ENCODE peak calls at places on chromosomes 12 and 14, in nine cellular contexts. I is activated gamma-delta T cell treated with anti-CD3 and anti-CD28 coated beads, Interleukin-2, amount 50 U/mL, for 16 hours; B is naive thymus-derived CD8-positive, alpha-beta T cell; X is RWPE1; U is left cardiac atrium; Z is NCI-H460; G is heart right ventricle; N is CD8-positive, alpha-beta memory T cell; T is CD8-positive, alpha-beta T cell. V is an unnamed sample.

GRCh38 chr14:89252887-89253532 is 164.0 kb downstream of the FOXN3 start:
- DNase-seq in I (no peak), B (no peak), X (no peak), U (no peak), Z (no peak), G (no peak), N (no peak), T (no peak), V (no peak)

GRCh38 chr12:49866859-49867579 is 24.1 kb upstream of the BCDIN3D start:
- DNase-seq in I (peak; percentile 62), B (peak; percentile 73), X (peak; percentile 84), U (peak; percentile 78), Z (peak; percentile 76), G (peak; percentile 77), N (peak; percentile 79), T (peak; percentile 54), V (peak; percentile 90)

GRCh38 chr14:60863251-60863650 is 117.6 kb downstream of the TRMT5 start:
- DNase-seq in I (no peak), B (no peak), X (no peak), U (no peak), Z (no peak), G (no peak), N (no peak), T (no peak), V (no peak)

GRCh38 chr12:5718680-5719079 is 226.4 kb downstream of the ANO2 start:
- DNase-seq in I (no peak), B (no peak), X (no peak), U (peak; percentile 62), Z (no peak), G (peak; percentile 45), N (no peak), T (no peak), V (peak; percentile 41)

GRCh38 chr12:39846971-39847661 is 227.5 kb upstream of the ABCD2 start:
- DNase-seq in I (no peak), B (no peak), X (no peak), U (no peak), Z (no peak), G (no peak), N (no peak), T (no peak), V (peak; percentile 50)

GRCh38 chr14:46571970-46572369 is 79.6 kb downstream of the RPL10L start:
- DNase-seq in I (no peak), B (no peak), X (peak; percentile 42), U (no peak), Z (peak; percentile 23), G (no peak), N (no peak), T (no peak), V (no peak)

GRCh38 chr12:18969512-18969911 is 160.0 kb upstream of the PLEKHA5 start:
- DNase-seq in I (no peak), B (no peak), X (no peak), U (no peak), Z (no peak), G (no peak), N (no peak), T (no peak), V (no peak)

GRCh38 chr12:52380271-52380694 is 5.2 kb downstream of the KRT84 start:
- DNase-seq in I (no peak), B (no peak), X (no peak), U (no peak), Z (peak; percentile 20), G (no peak), N (no peak), T (no peak), V (peak; percentile 73)

GRCh38 chr14:50272498-50272897 is 39.5 kb downstream of the L2HGDH start:
- DNase-seq in I (no peak), B (no peak), X (no peak), U (no peak), Z (no peak), G (no peak), N (no peak), T (no peak), V (no peak)

GRCh38 chr12:20807192-20808080 is 3.1 kb upstream of the SLCO1B3 start:
- DNase-seq in I (no peak), B (no peak), X (no peak), U (no peak), Z (no peak), G (no peak), N (no peak), T (no peak), V (no peak)

GRCh38 chr12:115160290-115161108 is 476.5 kb upstream of the TBX3 start:
- DNase-seq in I (no peak), B (no peak), X (no peak), U (no peak), Z (no peak), G (no peak), N (no peak), T (no peak), V (no peak)

GRCh38 chr12:48923117-48923516 is 2.2 kb downstream of the FKBP11 start:
- DNase-seq in I (no peak), B (no peak), X (no peak), U (no peak), Z (no peak), G (no peak), N (no peak), T (no peak), V (no peak)

GRCh38 chr14:101047326-101047725 is 143.8 kb upstream of the RTL1 start:
- DNase-seq in I (no peak), B (no peak), X (no peak), U (no peak), Z (no peak), G (no peak), N (no peak), T (no peak), V (no peak)

GRCh38 chr14:35952584-35952983 is 126.4 kb downstream of the BRMS1L start:
- DNase-seq in I (no peak), B (no peak), X (no peak), U (no peak), Z (no peak), G (no peak), N (no peak), T (no peak), V (no peak)

GRCh38 chr12:126772171-126772864 is 1494.7 kb upstream of the TMEM132C start:
- DNase-seq in I (peak; percentile 17), B (peak; percentile 3), X (peak; percentile 22), U (no peak), Z (peak; percentile 34), G (no peak), N (peak; percentile 71), T (no peak), V (no peak)

GRCh38 chr14:45364565-45364964 is 111.6 kb upstream of the MIS18BP1 start:
- DNase-seq in I (no peak), B (no peak), X (no peak), U (no peak), Z (no peak), G (no peak), N (no peak), T (no peak), V (no peak)

GRCh38 chr14:62056789-62057188 is 294.6 kb downstream of the SNAPC1 start:
- DNase-seq in I (no peak), B (no peak), X (no peak), U (no peak), Z (no peak), G (no peak), N (no peak), T (no peak), V (no peak)

GRCh38 chr14:50816419-50817047 is 14.4 kb downstream of the NIN start:
- DNase-seq in I (no peak), B (no peak), X (no peak), U (no peak), Z (no peak), G (peak; percentile 31), N (no peak), T (no peak), V (no peak)

GRCh38 chr12:119681953-119682352 is 14.0 kb downstream of the PRKAB1 start:
- DNase-seq in I (no peak), B (no peak), X (no peak), U (no peak), Z (no peak), G (no peak), N (no peak), T (no peak), V (no peak)

GRCh38 chr12:47267571-47267970 is 187.8 kb upstream of the AMIGO2 start:
- DNase-seq in I (no peak), B (no peak), X (peak; percentile 98), U (no peak), Z (no peak), G (no peak), N (no peak), T (no peak), V (no peak)

GRCh38 chr12:94832780-94833760 is 170.4 kb downstream of the NDUFA12 start:
- DNase-seq in I (no peak), B (no peak), X (no peak), U (no peak), Z (no peak), G (no peak), N (no peak), T (no peak), V (peak; percentile 76)

GRCh38 chr12:127964717-127965116 is 302.3 kb upstream of the TMEM132C start:
- DNase-seq in I (no peak), B (no peak), X (no peak), U (no peak), Z (no peak), G (no peak), N (no peak), T (no peak), V (no peak)

GRCh38 chr12:128872303-128872702 is 19.0 kb downstream of the GLT1D1 start:
- DNase-seq in I (no peak), B (no peak), X (no peak), U (no peak), Z (no peak), G (no peak), N (no peak), T (no peak), V (no peak)

GRCh38 chr14:55382483-55382882 is 29.1 kb downstream of the ATG14 start:
- DNase-seq in I (no peak), B (no peak), X (no peak), U (no peak), Z (no peak), G (no peak), N (no peak), T (no peak), V (no peak)

GRCh38 chr12:37666069-37666781 is 650.3 kb upstream of the ALG10B start:
- DNase-seq in I (no peak), B (no peak), X (no peak), U (no peak), Z (no peak), G (no peak), N (no peak), T (no peak), V (no peak)

GRCh38 chr12:112924986-112925385 is 13.3 kb upstream of the OAS3 start:
- DNase-seq in I (no peak), B (no peak), X (no peak), U (no peak), Z (no peak), G (no peak), N (no peak), T (no peak), V (no peak)